ENCODE peak calls at places on chromosomes 1 and 21, in four cellular contexts. Y is SK-N-SH, R is K562, Q is HepG2. U is an unnamed sample.

GRCh38 chr1:43274125-43274803 is 4.5 kb downstream of the TMEM125 start:
- DNase-seq in Y (no peak), Q (no peak), R (peak), U (no peak)

GRCh38 chr1:170634819-170635410 is 29.0 kb upstream of the PRRX1 start:
- DNase-seq in R (no peak), Q (no peak), Y (no peak), U (no peak)

GRCh38 chr1:226424228-226425003 is 16.5 kb upstream of the PARP1 start:
- DNase-seq in R (peak), Q (no peak), Y (peak), U (peak)

GRCh38 chr1:235908742-235909520 is 42.2 kb upstream of the LYST start:
- DNase-seq in Q (no peak), R (no peak), Y (no peak), U (peak)

GRCh38 chr21:28633803-28634572 is 358.7 kb downstream of the LTN1 start:
- DNase-seq in R (no peak), Q (no peak), Y (no peak), U (no peak)

GRCh38 chr1:167554028-167554779 is 642 bp upstream of the CREG1 start:
- DNase-seq in R (peak), Q (no peak), Y (no peak), U (no peak)

GRCh38 chr1:84069236-84069845 is 70.4 kb upstream of the TTLL7 start:
- DNase-seq in R (no peak), Q (no peak), Y (no peak), U (peak)

GRCh38 chr1:227893696-227894305 is 53.9 kb downstream of the WNT9A start:
- DNase-seq in Y (no peak), R (no peak), Q (no peak), U (no peak)

GRCh38 chr1:212302745-212303383 is 17.7 kb downstream of the PPP2R5A start:
- DNase-seq in R (no peak), Q (no peak), Y (no peak), U (no peak)

GRCh38 chr21:43740497-43741156 is 21.7 kb downstream of the PDXK start:
- DNase-seq in Y (peak), R (no peak), Q (no peak), U (no peak)

GRCh38 chr1:174676856-174677255 is 229.1 kb downstream of the GPR52 start:
- DNase-seq in Q (no peak), Y (no peak), R (no peak), U (no peak)

GRCh38 chr1:76154213-76154956 is 79.8 kb downstream of the ST6GALNAC3 start:
- DNase-seq in R (peak), Q (peak), Y (peak), U (peak)

GRCh38 chr21:15065381-15066230 is 806 bp upstream of the NRIP1 start:
- DNase-seq in R (peak), Y (peak), Q (peak), U (no peak)

GRCh38 chr1:11518016-11518670 is 39.2 kb downstream of the DISP3 start:
- DNase-seq in R (no peak), Y (no peak), Q (no peak), U (no peak)

GRCh38 chr1:223829678-223830077 is 16.1 kb downstream of the TP53BP2 start:
- DNase-seq in R (no peak), Q (no peak), Y (no peak), U (no peak)

GRCh38 chr1:98385691-98386090 is 275.8 kb upstream of the SNX7 start:
- DNase-seq in Y (no peak), Q (no peak), R (no peak), U (no peak)

GRCh38 chr1:56258395-56258794 is 321.0 kb downstream of the PLPP3 start:
- DNase-seq in Y (no peak), Q (no peak), R (no peak), U (no peak)

GRCh38 chr1:84619383-84620093 is 45.3 kb upstream of the CTBS start:
- DNase-seq in Y (peak), R (peak), Q (peak), U (peak)

GRCh38 chr1:228101994-228102790 is 933 bp downstream of the C1orf35 start:
- DNase-seq in Q (no peak), R (peak), Y (peak), U (no peak)

GRCh38 chr1:241250465-241250864 is 106.5 kb downstream of the RGS7 start:
- DNase-seq in Y (no peak), Q (no peak), R (no peak), U (no peak)

GRCh38 chr1:100009458-100009857 is 39.7 kb downstream of the SLC35A3 start:
- DNase-seq in R (no peak), Q (no peak), Y (no peak), U (no peak)

GRCh38 chr21:42555756-42556438 is 42.2 kb downstream of the SLC37A1 start:
- DNase-seq in Y (no peak), R (no peak), Q (no peak), U (no peak)

GRCh38 chr1:84156210-84156621 is 12.1 kb downstream of the PRKACB start:
- DNase-seq in Y (no peak), R (no peak), Q (no peak), U (peak)

GRCh38 chr1:212621830-212622315 is 13.3 kb downstream of the ATF3 start:
- DNase-seq in Y (no peak), R (no peak), Q (no peak), U (no peak)

GRCh38 chr1:56758135-56758534 is 61.1 kb downstream of the FYB2 start:
- DNase-seq in Y (peak), R (peak), Q (peak), U (peak)

GRCh38 chr1:109083923-109084322 is 6.6 kb upstream of the TMEM167B start:
- DNase-seq in R (peak), Y (no peak), Q (peak), U (no peak)

GRCh38 chr1:161486806-161487482 is 18.3 kb upstream of the FCGR2A start:
- DNase-seq in R (peak), Y (peak), Q (peak), U (peak)

GRCh38 chr21:25329227-25329626 is 278.1 kb downstream of the MRPL39 start:
- DNase-seq in Y (no peak), Q (no peak), R (no peak), U (no peak)

GRCh38 chr1:219304227-219305226 is 130.8 kb downstream of the LYPLAL1 start:
- DNase-seq in Y (peak), R (no peak), Q (no peak), U (no peak)

GRCh38 chr1:36517415-36517814 is 34.7 kb upstream of the CSF3R start:
- DNase-seq in Y (no peak), Q (no peak), R (peak), U (no peak)

GRCh38 chr21:46269466-46269865 is 15.9 kb downstream of the MCM3AP start:
- DNase-seq in Y (no peak), R (no peak), Q (no peak), U (no peak)

GRCh38 chr1:203628185-203628996 is 1.8 kb downstream of the ATP2B4 start:
- DNase-seq in Y (no peak), Q (no peak), R (no peak), U (no peak)

DNA sequence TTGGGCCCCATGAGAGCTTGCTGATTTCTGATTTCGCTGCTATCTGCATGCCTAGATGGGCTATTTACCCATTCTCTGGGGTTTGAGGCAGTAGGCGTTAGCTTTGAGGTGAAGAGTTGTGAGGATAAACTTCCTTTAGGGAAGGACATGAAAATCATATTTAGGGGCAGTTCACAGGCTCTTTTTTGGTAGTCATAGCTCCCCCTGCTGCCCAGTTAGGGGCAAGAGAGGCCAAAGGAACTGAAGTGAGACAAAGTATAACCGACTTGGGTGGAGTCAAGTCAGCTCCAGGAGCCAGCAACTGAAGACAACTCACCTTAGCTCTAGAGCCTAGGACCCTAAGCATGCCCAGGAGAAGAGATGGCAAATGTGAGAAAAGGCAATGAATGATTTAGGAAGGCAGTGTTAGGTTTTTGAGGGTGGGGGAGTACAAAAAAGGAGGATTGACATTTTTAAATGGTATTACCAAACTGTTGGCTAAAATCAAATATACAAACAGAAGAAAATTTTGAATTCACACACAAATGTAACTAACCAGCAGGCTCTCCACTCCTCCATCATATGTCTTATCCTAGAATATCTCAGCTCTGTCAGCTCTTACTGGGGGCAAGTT is 625.2 kb downstream of the LMO4 start:
- DNase-seq in Q (peak), Y (peak), R (peak), U (peak)
- TF ChIP-seq ELF1 in Q (no peak), Y (no peak), R (no peak), U (no peak)

DNA sequence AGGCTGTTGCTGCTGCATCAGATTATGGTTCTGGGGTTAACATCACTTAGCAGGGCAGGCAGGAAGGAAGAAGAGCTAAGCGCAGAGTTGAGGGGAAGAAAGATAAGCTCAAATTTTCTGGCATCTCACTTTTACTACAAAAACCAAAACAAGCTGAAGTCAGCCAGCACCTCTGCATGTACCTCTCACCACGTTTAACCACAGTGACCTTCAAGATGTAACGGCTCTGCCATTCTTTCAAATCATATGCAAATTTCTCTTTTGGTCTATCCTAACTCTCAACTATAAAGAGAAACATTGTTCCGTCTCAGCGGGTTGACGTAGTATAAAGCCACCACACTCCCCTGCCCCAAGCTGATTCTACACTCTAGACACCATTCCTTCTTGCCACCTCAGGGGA is 154.4 kb downstream of the OMA1 start:
- DNase-seq in R (no peak), Y (no peak), Q (no peak), U (no peak)
- TF ChIP-seq ELF1 in R (no peak), Y (no peak), Q (no peak), U (no peak)

DNA sequence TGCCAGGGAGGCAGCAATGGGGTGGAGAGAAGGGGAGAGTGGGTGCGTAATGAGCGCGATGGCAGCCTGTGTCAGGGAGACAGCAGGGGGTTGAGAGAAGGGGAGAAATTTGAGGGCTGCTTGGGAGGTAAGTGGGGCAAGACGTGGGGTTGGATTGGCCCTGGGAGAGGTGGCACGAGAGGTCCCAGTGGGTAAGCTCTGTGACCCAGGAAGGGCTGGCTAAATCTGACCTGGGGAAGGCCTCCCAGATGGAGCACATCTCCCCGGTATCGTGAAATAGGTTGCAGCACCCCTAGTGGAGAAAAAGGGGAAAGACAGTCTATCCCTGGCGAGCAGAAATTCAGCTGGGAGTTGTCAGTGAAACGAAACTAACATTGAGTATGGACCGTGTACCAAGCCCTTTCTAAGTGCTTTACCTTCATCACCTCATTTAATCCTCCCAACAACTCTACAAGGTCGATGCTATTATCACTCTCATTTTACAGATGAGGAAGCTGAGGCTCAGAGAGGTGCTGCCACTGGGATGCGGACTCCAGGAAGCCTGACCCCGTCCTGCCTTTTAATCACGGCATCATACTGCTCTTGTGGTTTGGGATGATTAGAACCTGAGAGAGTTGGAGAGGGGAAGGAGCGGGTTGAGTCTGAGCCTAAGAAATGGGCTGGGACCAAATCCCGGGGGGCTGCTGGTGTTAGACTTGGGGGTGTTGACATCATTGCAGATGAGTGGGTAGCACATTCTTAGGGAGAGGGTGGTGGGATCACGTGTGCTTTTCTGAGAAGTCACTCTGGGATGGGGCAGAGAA is 56.6 kb upstream of the RPL11 start:
- DNase-seq in Q (peak), Y (peak), R (peak), U (peak)
- TF ChIP-seq ELF1 in Q (no peak), Y (no peak), R (no peak), U (no peak)

DNA sequence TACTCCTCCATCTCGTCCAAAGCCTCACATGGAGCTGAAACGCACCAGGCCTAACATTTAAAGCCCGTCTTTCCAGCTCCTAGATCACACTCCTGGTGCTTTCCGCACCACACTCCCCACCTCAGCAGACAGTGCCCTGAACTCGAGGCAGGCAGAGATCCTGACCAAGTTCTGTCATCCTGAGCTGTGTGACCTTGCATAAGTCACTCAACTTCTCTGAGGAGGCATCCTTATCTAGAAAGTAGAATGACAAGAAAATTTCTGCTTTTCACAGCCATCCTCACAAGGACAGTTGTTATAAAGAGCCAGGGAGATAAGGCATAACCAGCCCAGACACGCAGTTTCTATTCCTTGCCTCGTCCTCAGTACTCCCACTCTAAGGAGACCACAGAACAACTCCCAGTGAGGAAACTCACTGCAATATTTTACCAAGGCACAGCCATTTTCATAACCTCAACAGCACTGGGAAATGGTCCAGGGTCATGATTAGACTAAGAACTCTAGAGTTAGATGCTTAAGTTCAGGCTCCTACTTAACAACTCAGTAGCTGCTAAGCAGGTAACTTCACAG is 3.1 kb downstream of the LRP8 start:
- DNase-seq in Y (no peak), R (peak), Q (no peak), U (no peak)
- TF ChIP-seq ELF1 in Y (no peak), R (no peak), Q (no peak), U (no peak)

GRCh38 chr21:33850985-33851384 is 64.6 kb downstream of the ATP5PO start:
- DNase-seq in Y (no peak), R (no peak), Q (no peak), U (no peak)
- TF ChIP-seq ELF1 in Y (no peak), R (no peak), Q (no peak), U (no peak)

GRCh38 chr1:234373938-234374240 is 633 bp downstream of the COA6 start:
- DNase-seq in R (no peak), Q (no peak), Y (no peak), U (no peak)

GRCh38 chr1:234369784-234370183 is 3.5 kb upstream of the COA6 start:
- DNase-seq in R (no peak), Q (no peak), Y (no peak), U (no peak)

GRCh38 chr1:234373064-234373937 is at the start of gene COA6:
- DNase-seq in Y (peak), R (peak), Q (peak), U (peak)

GRCh38 chr1:234371414-234371813 is 1.8 kb upstream of the COA6 start:
- DNase-seq in R (no peak), Q (no peak), Y (no peak), U (no peak)

GRCh38 chr1:234372011-234372757 is 1.1 kb upstream of the COA6 start:
- DNase-seq in R (peak), Y (no peak), Q (no peak), U (no peak)
- TF ChIP-seq ELF1 in R (no peak), Y (no peak), Q (no peak), U (no peak)

GRCh38 chr1:67686272-67687197 is 1.5 kb downstream of the GADD45A start:
- DNase-seq in Y (peak), R (peak), Q (peak), U (peak)

GRCh38 chr1:67684526-67685066 is 405 bp upstream of the GADD45A start:
- DNase-seq in R (no peak), Q (no peak), Y (no peak), U (no peak)

GRCh38 chr1:67685067-67685557 is at the start of gene GADD45A:
- DNase-seq in Y (peak), R (peak), Q (peak), U (peak)

GRCh38 chr1:67687198-67687545 is 2.2 kb downstream of the GADD45A start:
- DNase-seq in R (no peak), Y (no peak), Q (no peak), U (no peak)

DNA sequence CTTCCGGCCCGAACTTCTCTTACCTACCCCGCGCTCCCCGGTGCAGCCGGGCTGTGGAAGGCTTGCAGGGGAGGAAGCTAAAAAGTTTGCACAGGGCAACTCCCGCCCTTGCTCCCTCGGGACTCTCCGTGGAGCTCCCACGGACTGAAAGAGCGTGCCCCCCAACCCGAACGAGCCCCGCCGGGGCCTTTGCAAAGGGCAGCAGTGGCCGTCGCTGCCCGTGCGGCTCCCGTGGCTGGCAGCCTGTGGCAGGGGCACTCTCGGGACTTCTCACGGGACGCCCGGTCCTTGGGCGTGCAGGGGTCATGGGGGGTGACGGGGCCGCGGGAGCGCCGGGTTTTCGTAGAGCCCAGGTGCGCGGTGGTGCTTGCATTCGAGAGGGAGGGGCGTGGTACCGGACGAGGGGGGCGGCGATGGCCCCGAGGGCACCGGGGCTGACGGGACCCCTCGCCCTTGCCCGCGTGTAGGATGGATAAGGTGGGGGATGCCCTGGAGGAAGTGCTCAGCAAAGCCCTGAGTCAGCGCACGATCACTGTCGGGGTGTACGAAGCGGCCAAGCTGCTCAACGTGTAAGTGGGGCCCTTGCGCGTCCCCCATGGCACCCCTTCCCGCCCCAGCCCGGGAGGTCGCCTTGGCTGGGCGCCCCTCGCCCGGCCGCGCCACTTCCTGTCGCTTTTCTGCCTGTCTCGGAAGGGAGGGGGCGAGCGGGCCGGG is 714 bp downstream of the GADD45A start:
- DNase-seq in Y (peak), R (peak), Q (no peak), U (no peak)
- TF ChIP-seq ELF1 in Y (no peak), R (no peak), Q (no peak), U (no peak)

GRCh38 chr21:32253215-32253641 is 25.6 kb downstream of the MIS18A start:
- DNase-seq in Q (no peak), R (no peak), Y (peak), U (no peak)
- TF ChIP-seq ELF1 in Q (no peak), R (no peak), Y (no peak), U (no peak)

DNA sequence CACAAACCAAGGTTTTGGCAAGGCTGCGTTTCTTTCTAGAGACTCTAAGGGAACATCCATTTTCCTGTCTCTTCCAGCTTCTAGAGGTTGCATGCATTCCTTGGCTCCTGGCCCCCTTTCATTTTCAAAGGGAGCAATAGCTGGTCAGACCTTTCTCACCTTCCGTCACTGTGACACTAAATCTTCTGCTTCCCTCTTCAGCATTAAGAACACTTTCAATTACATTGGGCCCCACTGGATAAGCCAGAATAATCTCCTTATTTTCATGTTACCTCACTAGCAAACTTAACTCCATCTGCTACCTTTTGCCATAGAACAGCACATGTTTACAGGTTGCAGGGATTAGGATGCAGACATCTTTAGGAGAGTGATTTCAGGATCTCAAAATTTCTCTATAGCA is 221.6 kb upstream of the SGIP1 start:
- DNase-seq in Y (no peak), Q (no peak), R (no peak), U (no peak)
- TF ChIP-seq ELF1 in Y (no peak), Q (no peak), R (no peak), U (no peak)

U was measured in HCT116.